ENCODE peak calls at places on chromosomes 11 and 22, in eight cellular contexts. L is HFF-Myc, U is NCI-H1694 treated with DMSO at 0.1 percent for 48 hours, P is left ventricle myocardium superior, V is HEK293T, Q is nucleus accumbens, A is AG10803, Z is H7. S is an unnamed sample.

GRCh38 chr11:37916331-37916730 is 1318.3 kb upstream of the RAG2 start:
- DNase-seq in L (no peak), U (no peak), P (no peak), V (no peak), Q (no peak), A (no peak), Z (no peak), S (no peak)

GRCh38 chr11:2769409-2769778 is 69.6 kb upstream of the KCNQ1OT1 start:
- DNase-seq in L (no peak), U (no peak), P (no peak), V (no peak), Q (no peak), A (no peak), Z (no peak), S (no peak)

GRCh38 chr22:24289781-24290181 is 19.1 kb downstream of the SPECC1L start:
- DNase-seq in L (no peak), U (no peak), P (no peak), V (no peak), Q (no peak), A (no peak), Z (peak), S (no peak)

GRCh38 chr11:4072668-4073285 is 21.8 kb upstream of the RRM1 start:
- DNase-seq in L (peak), U (peak), P (no peak), V (peak), Q (no peak), A (peak), Z (peak), S (peak)

GRCh38 chr11:93895106-93895862 is 44.9 kb upstream of the VSTM5 start:
- DNase-seq in L (peak), U (peak), P (no peak), V (peak), Q (no peak), A (peak), Z (peak), S (peak)

GRCh38 chr22:19520007-19520406 is 4.2 kb downstream of the CLDN5 start:
- DNase-seq in L (no peak), U (no peak), P (no peak), V (no peak), Q (no peak), A (no peak), Z (no peak), S (no peak)

GRCh38 chr22:38347944-38348750 is 30.9 kb upstream of the CSNK1E start:
- DNase-seq in L (no peak), U (no peak), P (no peak), V (no peak), Q (no peak), A (peak), Z (peak), S (no peak)

GRCh38 chr22:46730568-46731245 is 7.3 kb downstream of the CERK start:
- DNase-seq in L (no peak), U (no peak), P (no peak), V (no peak), Q (no peak), A (no peak), Z (no peak), S (no peak)

GRCh38 chr22:44256860-44257560 is 55.7 kb downstream of the SHISAL1 start:
- DNase-seq in L (no peak), U (no peak), P (no peak), V (no peak), Q (no peak), A (no peak), Z (peak), S (no peak)

GRCh38 chr22:41308054-41308453 is 6.7 kb downstream of the ZC3H7B start:
- DNase-seq in L (no peak), U (no peak), P (no peak), V (no peak), Q (no peak), A (peak), Z (no peak), S (no peak)

GRCh38 chr11:59273008-59273841 is 60.5 kb upstream of the MPEG1 start:
- DNase-seq in L (no peak), U (no peak), P (no peak), V (no peak), Q (no peak), A (no peak), Z (no peak), S (peak)

GRCh38 chr11:83571301-83571700 is 285.1 kb upstream of the CCDC90B start:
- DNase-seq in L (no peak), U (no peak), P (no peak), V (no peak), Q (no peak), A (peak), Z (no peak), S (no peak)

GRCh38 chr22:49116486-49116885 is 711.2 kb downstream of the BRD1 start:
- DNase-seq in L (no peak), U (no peak), P (no peak), V (no peak), Q (no peak), A (no peak), Z (peak), S (no peak)

GRCh38 chr11:66327171-66328035 is 8.8 kb downstream of the RIN1 start:
- DNase-seq in L (no peak), U (no peak), P (peak), V (no peak), Q (no peak), A (peak), Z (peak), S (no peak)

GRCh38 chr22:37187552-37187890 is 526 bp downstream of the C1QTNF6 start:
- DNase-seq in L (no peak), U (no peak), P (no peak), V (no peak), Q (no peak), A (peak), Z (no peak), S (no peak)

GRCh38 chr22:16801088-16801487 is 24.1 kb downstream of the XKR3 start:
- DNase-seq in L (no peak), U (no peak), P (no peak), V (no peak), Q (no peak), A (no peak), Z (no peak), S (no peak)

GRCh38 chr22:32964411-32965057 is 93.6 kb downstream of the SYN3 start:
- DNase-seq in L (no peak), U (no peak), P (no peak), V (no peak), Q (no peak), A (no peak), Z (no peak), S (no peak)

GRCh38 chr11:282630-283360 is 4.6 kb downstream of the NLRP6 start:
- DNase-seq in L (no peak), U (no peak), P (no peak), V (no peak), Q (no peak), A (no peak), Z (no peak), S (no peak)

S was measured in Kasumi-1.